ENCODE peak calls at places on chromosomes 7 and 10, in six cellular contexts. One of them, this sample, is unnamed.

GRCh38 chr10:33344676-33345075 is 10.2 kb upstream of the NRP1 start:
- DNase-seq in cardiac fibroblast: no peak
- DNase-seq in dermis microvascular lymphatic vessel endothelial cell: no peak
- DNase-seq in T-helper 2 cell: no peak
- DNase-seq in endodermal cell: no peak
- DNase-seq in C1 segment of cervical spinal cord: no peak
- DNase-seq in this sample: no peak

GRCh38 chr10:129929343-129930297 is 34.5 kb downstream of the EBF3 start:
- DNase-seq in cardiac fibroblast: no peak
- DNase-seq in dermis microvascular lymphatic vessel endothelial cell: no peak
- DNase-seq in T-helper 2 cell: no peak
- DNase-seq in endodermal cell: peak
- DNase-seq in C1 segment of cervical spinal cord: no peak
- DNase-seq in this sample: no peak

GRCh38 chr7:140008755-140009610 is 53.8 kb downstream of the PARP12 start:
- DNase-seq in cardiac fibroblast: no peak
- DNase-seq in dermis microvascular lymphatic vessel endothelial cell: no peak
- DNase-seq in T-helper 2 cell: no peak
- DNase-seq in endodermal cell: no peak
- DNase-seq in C1 segment of cervical spinal cord: no peak
- DNase-seq in this sample: no peak

GRCh38 chr10:133258818-133259602 is 17.7 kb downstream of the ADAM8 start:
- DNase-seq in cardiac fibroblast: peak
- DNase-seq in dermis microvascular lymphatic vessel endothelial cell: peak
- DNase-seq in T-helper 2 cell: no peak
- DNase-seq in endodermal cell: no peak
- DNase-seq in C1 segment of cervical spinal cord: peak
- DNase-seq in this sample: peak

GRCh38 chr7:55280031-55280454 is 85.1 kb upstream of the LANCL2 start:
- DNase-seq in cardiac fibroblast: peak
- DNase-seq in dermis microvascular lymphatic vessel endothelial cell: peak
- DNase-seq in T-helper 2 cell: no peak
- DNase-seq in endodermal cell: peak
- DNase-seq in C1 segment of cervical spinal cord: peak
- DNase-seq in this sample: peak

GRCh38 chr7:130943336-130943901 is 209.4 kb upstream of the KLF14 start:
- DNase-seq in cardiac fibroblast: peak
- DNase-seq in dermis microvascular lymphatic vessel endothelial cell: peak
- DNase-seq in T-helper 2 cell: no peak
- DNase-seq in endodermal cell: no peak
- DNase-seq in C1 segment of cervical spinal cord: no peak
- DNase-seq in this sample: no peak

GRCh38 chr10:65900271-65900670 is 1025.6 kb upstream of the LRRTM3 start:
- DNase-seq in cardiac fibroblast: no peak
- DNase-seq in dermis microvascular lymphatic vessel endothelial cell: no peak
- DNase-seq in T-helper 2 cell: no peak
- DNase-seq in endodermal cell: no peak
- DNase-seq in C1 segment of cervical spinal cord: no peak
- DNase-seq in this sample: no peak

GRCh38 chr10:79026341-79026761 is 42.4 kb upstream of the ZMIZ1 start:
- DNase-seq in cardiac fibroblast: no peak
- DNase-seq in dermis microvascular lymphatic vessel endothelial cell: no peak
- DNase-seq in T-helper 2 cell: no peak
- DNase-seq in endodermal cell: peak
- DNase-seq in C1 segment of cervical spinal cord: no peak
- DNase-seq in this sample: no peak

GRCh38 chr7:76354516-76354915 is 4.3 kb downstream of the YWHAG start:
- DNase-seq in cardiac fibroblast: no peak
- DNase-seq in dermis microvascular lymphatic vessel endothelial cell: no peak
- DNase-seq in T-helper 2 cell: no peak
- DNase-seq in endodermal cell: no peak
- DNase-seq in C1 segment of cervical spinal cord: no peak
- DNase-seq in this sample: no peak

GRCh38 chr7:113917840-113918239 is 969 bp downstream of the PPP1R3A start:
- DNase-seq in cardiac fibroblast: no peak
- DNase-seq in dermis microvascular lymphatic vessel endothelial cell: no peak
- DNase-seq in T-helper 2 cell: no peak
- DNase-seq in endodermal cell: no peak
- DNase-seq in C1 segment of cervical spinal cord: no peak
- DNase-seq in this sample: no peak

GRCh38 chr10:75358835-75359421 is 42.6 kb downstream of the ZNF503 start:
- DNase-seq in cardiac fibroblast: peak
- DNase-seq in dermis microvascular lymphatic vessel endothelial cell: no peak
- DNase-seq in T-helper 2 cell: no peak
- DNase-seq in endodermal cell: no peak
- DNase-seq in C1 segment of cervical spinal cord: no peak
- DNase-seq in this sample: no peak

GRCh38 chr7:142063551-142064442 is 47.7 kb upstream of the MGAM2 start:
- DNase-seq in cardiac fibroblast: peak
- DNase-seq in dermis microvascular lymphatic vessel endothelial cell: no peak
- DNase-seq in T-helper 2 cell: no peak
- DNase-seq in endodermal cell: peak
- DNase-seq in C1 segment of cervical spinal cord: no peak
- DNase-seq in this sample: no peak

GRCh38 chr7:2820508-2820934 is 23.6 kb downstream of the GNA12 start:
- DNase-seq in cardiac fibroblast: peak
- DNase-seq in dermis microvascular lymphatic vessel endothelial cell: peak
- DNase-seq in T-helper 2 cell: no peak
- DNase-seq in endodermal cell: no peak
- DNase-seq in C1 segment of cervical spinal cord: no peak
- DNase-seq in this sample: no peak

GRCh38 chr10:31961675-31962074 is 33.0 kb upstream of the ARHGAP12 start:
- DNase-seq in cardiac fibroblast: peak
- DNase-seq in dermis microvascular lymphatic vessel endothelial cell: no peak
- DNase-seq in T-helper 2 cell: no peak
- DNase-seq in endodermal cell: no peak
- DNase-seq in C1 segment of cervical spinal cord: no peak
- DNase-seq in this sample: no peak

GRCh38 chr7:102036958-102037357 is 219.5 kb downstream of the CUX1 start:
- DNase-seq in cardiac fibroblast: no peak
- DNase-seq in dermis microvascular lymphatic vessel endothelial cell: no peak
- DNase-seq in T-helper 2 cell: no peak
- DNase-seq in endodermal cell: no peak
- DNase-seq in C1 segment of cervical spinal cord: no peak
- DNase-seq in this sample: no peak

GRCh38 chr10:79073784-79074432 is 5.1 kb downstream of the ZMIZ1 start:
- DNase-seq in cardiac fibroblast: no peak
- DNase-seq in dermis microvascular lymphatic vessel endothelial cell: peak
- DNase-seq in T-helper 2 cell: no peak
- DNase-seq in endodermal cell: no peak
- DNase-seq in C1 segment of cervical spinal cord: no peak
- DNase-seq in this sample: no peak

GRCh38 chr7:24858108-24858977 is 101.1 kb upstream of the GSDME start:
- DNase-seq in cardiac fibroblast: no peak
- DNase-seq in dermis microvascular lymphatic vessel endothelial cell: peak
- DNase-seq in T-helper 2 cell: no peak
- DNase-seq in endodermal cell: no peak
- DNase-seq in C1 segment of cervical spinal cord: no peak
- DNase-seq in this sample: no peak

GRCh38 chr10:12993595-12993994 is 7.9 kb downstream of the CCDC3 start:
- DNase-seq in cardiac fibroblast: no peak
- DNase-seq in dermis microvascular lymphatic vessel endothelial cell: no peak
- DNase-seq in T-helper 2 cell: no peak
- DNase-seq in endodermal cell: no peak
- DNase-seq in C1 segment of cervical spinal cord: no peak
- DNase-seq in this sample: no peak

GRCh38 chr7:106376026-106376799 is 91.4 kb upstream of the NAMPT start:
- DNase-seq in cardiac fibroblast: no peak
- DNase-seq in dermis microvascular lymphatic vessel endothelial cell: no peak
- DNase-seq in T-helper 2 cell: no peak
- DNase-seq in endodermal cell: no peak
- DNase-seq in C1 segment of cervical spinal cord: no peak
- DNase-seq in this sample: no peak

GRCh38 chr7:45160374-45160773 is 2.8 kb downstream of the RAMP3 start:
- DNase-seq in cardiac fibroblast: no peak
- DNase-seq in dermis microvascular lymphatic vessel endothelial cell: no peak
- DNase-seq in T-helper 2 cell: no peak
- DNase-seq in endodermal cell: peak
- DNase-seq in C1 segment of cervical spinal cord: no peak
- DNase-seq in this sample: no peak

GRCh38 chr10:115898242-115898641 is 374.8 kb downstream of the GFRA1 start:
- DNase-seq in cardiac fibroblast: no peak
- DNase-seq in dermis microvascular lymphatic vessel endothelial cell: no peak
- DNase-seq in T-helper 2 cell: no peak
- DNase-seq in endodermal cell: no peak
- DNase-seq in C1 segment of cervical spinal cord: no peak
- DNase-seq in this sample: no peak

GRCh38 chr7:133755922-133756321 is 371.2 kb upstream of the LRGUK start:
- DNase-seq in cardiac fibroblast: no peak
- DNase-seq in dermis microvascular lymphatic vessel endothelial cell: no peak
- DNase-seq in T-helper 2 cell: no peak
- DNase-seq in endodermal cell: no peak
- DNase-seq in C1 segment of cervical spinal cord: no peak
- DNase-seq in this sample: no peak

GRCh38 chr10:126104767-126105166 is 208.4 kb downstream of the FANK1 start:
- DNase-seq in cardiac fibroblast: no peak
- DNase-seq in dermis microvascular lymphatic vessel endothelial cell: no peak
- DNase-seq in T-helper 2 cell: no peak
- DNase-seq in endodermal cell: peak
- DNase-seq in C1 segment of cervical spinal cord: no peak
- DNase-seq in this sample: no peak